ENCODE peak calls at places on chromosomes 13 and 19, in seven cellular contexts. Y is type B pancreatic cell, B is breast epithelium, N is fibroblast of the aortic adventitia, R is suprapubic skin, G is BE2C, O is HFF-Myc. Q is an unnamed sample.
A peak's percentile ranks its signal among the peaks of the same experiment; 100 is the strongest.

GRCh38 chr13:100330662-100331061 is 241.8 kb downstream of the PCCA start:
- DNase-seq in O (no peak), G (no peak), N (peak; percentile 25), R (no peak), Y (no peak), B (no peak), Q (no peak)

GRCh38 chr13:32316030-32316344 is 679 bp downstream of the BRCA2 start:
- DNase-seq in B (no peak), N (no peak), Y (no peak), G (no peak), O (no peak), R (no peak), Q (no peak)

GRCh38 chr13:92461402-92461801 is 765.2 kb upstream of the GPC6 start:
- DNase-seq in Y (no peak), N (no peak), B (no peak), R (no peak), O (no peak), G (no peak), Q (no peak)

GRCh38 chr13:91313103-91313502 is 34.4 kb upstream of the MIR17HG start:
- DNase-seq in O (no peak), R (no peak), B (no peak), Y (no peak), G (no peak), N (peak; percentile 24), Q (no peak)

GRCh38 chr19:45424191-45425058 is 708 bp upstream of the ERCC1 start:
- DNase-seq in R (no peak), G (peak; percentile 82), Y (no peak), N (peak; percentile 89), B (no peak), O (peak; percentile 93), Q (no peak)

GRCh38 chr19:16368385-16369305 is 44.0 kb downstream of the KLF2 start:
- DNase-seq in R (no peak), N (no peak), G (no peak), B (no peak), O (no peak), Y (no peak), Q (no peak)

GRCh38 chr19:17376935-17377600 is at the start of gene PLVAP:
- DNase-seq in N (no peak), O (no peak), R (no peak), Y (no peak), B (no peak), G (no peak), Q (no peak)

GRCh38 chr19:2421581-2422306 is 5.6 kb downstream of the TIMM13 start:
- DNase-seq in G (peak; percentile 28), R (no peak), B (no peak), O (no peak), Y (no peak), N (no peak), Q (no peak)

GRCh38 chr13:112728375-112729126 is 38.7 kb downstream of the ATP11A start:
- DNase-seq in Y (no peak), B (no peak), N (no peak), G (no peak), O (no peak), R (no peak), Q (no peak)

GRCh38 chr13:77016241-77016812 is 10.6 kb downstream of the FBXL3 start:
- DNase-seq in B (no peak), N (no peak), G (no peak), Y (no peak), R (no peak), O (no peak), Q (no peak)

GRCh38 chr13:33280550-33280905 is 5.0 kb downstream of the STARD13 start:
- DNase-seq in R (no peak), B (no peak), N (no peak), G (no peak), O (no peak), Y (no peak), Q (no peak)

GRCh38 chr13:110593430-110594130 is 21.8 kb upstream of the NAXD start:
- DNase-seq in B (no peak), R (no peak), G (peak; percentile 36), O (peak; percentile 31), Y (no peak), N (peak; percentile 67), Q (no peak)

GRCh38 chr13:42985312-42986175 is 6.5 kb downstream of the EPSTI1 start:
- DNase-seq in G (peak; percentile 16), N (peak; percentile 83), O (no peak), R (no peak), Y (no peak), B (no peak), Q (no peak)

GRCh38 chr13:48567521-48568331 is 34.8 kb upstream of the RCBTB2 start:
- DNase-seq in O (no peak), G (no peak), N (peak; percentile 65), B (no peak), R (no peak), Y (no peak), Q (no peak)

GRCh38 chr19:56942749-56943148 is 102.2 kb upstream of the PEG3 start:
- DNase-seq in O (no peak), B (peak; percentile 65), Y (peak; percentile 83), R (peak; percentile 85), N (no peak), G (peak; percentile 30), Q (no peak)

GRCh38 chr13:102555914-102556553 is 40.8 kb upstream of the TPP2 start:
- DNase-seq in R (no peak), Y (no peak), G (peak; percentile 37), O (peak; percentile 9), N (peak; percentile 34), B (no peak), Q (peak; percentile 20)

GRCh38 chr13:59687028-59687427 is 476.7 kb downstream of the DIAPH3 start:
- DNase-seq in O (no peak), R (no peak), B (no peak), Y (no peak), N (no peak), G (peak; percentile 19), Q (no peak)

GRCh38 chr13:31199849-31200635 is at the start of gene B3GLCT:
- DNase-seq in N (peak; percentile 68), Y (peak; percentile 92), B (peak; percentile 77), O (no peak), G (peak; percentile 86), R (no peak), Q (no peak)

GRCh38 chr19:47418595-47419036 is 711 bp downstream of the MEIS3 start:
- DNase-seq in B (no peak), G (no peak), N (no peak), Y (no peak), R (no peak), O (no peak), Q (no peak)

GRCh38 chr13:77031869-77032268 is 4.9 kb upstream of the FBXL3 start:
- DNase-seq in B (no peak), Y (no peak), N (no peak), O (no peak), R (no peak), G (no peak), Q (no peak)

GRCh38 chr19:32817252-32817912 is 52.2 kb downstream of the SLC7A9 start:
- DNase-seq in O (no peak), N (no peak), G (no peak), B (no peak), Y (no peak), R (peak; percentile 28), Q (no peak)

GRCh38 chr19:10000171-10000826 is 10.0 kb downstream of the COL5A3 start:
- DNase-seq in N (peak; percentile 73), G (peak; percentile 80), R (no peak), B (no peak), Y (no peak), O (no peak), Q (peak; percentile 36)

DNA sequence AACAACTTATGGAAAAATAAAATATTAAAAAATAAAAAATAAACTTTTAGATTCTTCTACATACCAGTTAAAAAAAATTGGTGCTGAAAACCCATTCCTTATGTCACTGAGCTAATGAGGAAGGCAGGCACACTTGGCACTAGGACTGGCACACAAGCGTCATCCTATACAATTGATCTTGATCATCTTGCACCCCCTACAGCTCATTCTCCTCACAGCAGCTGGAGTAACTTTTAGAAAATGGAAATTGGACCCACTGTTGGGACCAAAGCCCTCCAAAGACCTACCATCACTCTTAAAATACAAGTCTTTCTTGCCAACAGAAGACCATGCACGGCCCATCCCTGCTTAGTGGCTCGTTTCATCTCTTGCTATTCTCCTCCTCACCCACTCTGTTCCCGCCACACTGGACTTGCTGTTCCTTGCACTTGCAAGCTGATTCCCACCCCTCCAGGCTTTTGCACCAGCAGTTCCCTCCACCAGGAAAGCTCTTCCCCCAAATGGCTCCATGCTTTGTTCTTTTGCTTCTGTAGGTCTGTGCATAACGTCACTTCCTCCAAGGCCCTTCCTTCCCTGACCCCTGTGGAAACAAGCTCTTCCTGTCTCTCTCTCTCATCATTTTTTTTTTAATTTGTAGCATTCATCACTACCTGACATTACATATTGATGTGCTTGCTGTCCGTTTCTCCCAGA is 11.6 kb downstream of the CTU1 start:
- DNase-seq in R (no peak), O (no peak), N (no peak), Y (no peak), G (no peak), B (no peak), Q (no peak)
- TF ChIP-seq CTCF in R (peak; percentile 26), O (no peak), N (peak; percentile 25), Y (peak; percentile 43), G (peak; percentile 43), B (no peak), Q (peak; percentile 6)

DNA sequence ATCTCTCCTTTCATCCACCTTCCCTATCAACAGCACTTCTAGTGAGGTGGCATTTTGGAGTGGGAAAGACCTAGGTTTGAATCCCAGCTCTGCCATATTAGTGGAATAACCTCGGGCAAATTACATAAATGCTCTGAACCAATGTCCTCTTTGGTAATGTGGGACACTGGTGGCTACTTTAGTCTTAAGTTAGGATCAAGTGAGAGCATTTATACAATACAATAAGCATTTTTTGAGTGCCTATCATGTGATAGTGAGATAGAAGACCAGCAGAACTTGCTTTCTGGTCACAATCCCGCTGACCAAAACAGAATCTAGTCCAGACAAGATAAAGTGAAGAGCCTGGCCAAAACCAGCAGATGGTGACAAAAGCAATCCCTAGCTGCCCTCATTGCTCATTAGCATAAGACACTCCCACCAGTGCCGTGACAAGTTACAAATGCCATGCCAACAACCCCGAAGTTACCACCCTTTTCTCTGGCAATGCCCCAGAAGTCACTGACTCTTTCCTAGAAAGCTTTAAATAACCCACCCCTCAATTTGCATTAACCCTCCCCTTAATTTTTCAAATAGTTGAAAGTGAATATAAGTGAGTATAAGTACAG is 28.8 kb upstream of the KPNA3 start:
- DNase-seq in N (no peak), O (no peak), Y (no peak), G (peak; percentile 36), B (no peak), R (no peak), Q (no peak)
- TF ChIP-seq CTCF in N (peak; percentile 9), O (no peak), Y (no peak), G (peak; percentile 54), B (no peak), R (no peak), Q (no peak)

GRCh38 chr13:67369895-67370660 is 139.9 kb upstream of the PCDH9 start:
- DNase-seq in B (no peak), N (peak; percentile 75), Y (no peak), O (no peak), R (no peak), G (no peak), Q (no peak)

GRCh38 chr13:67367385-67367784 is 137.2 kb upstream of the PCDH9 start:
- DNase-seq in O (no peak), G (no peak), N (peak; percentile 6), R (no peak), B (no peak), Y (no peak), Q (no peak)

GRCh38 chr13:67366533-67366932 is 136.4 kb upstream of the PCDH9 start:
- DNase-seq in R (no peak), B (no peak), G (no peak), N (peak; percentile 53), Y (no peak), O (no peak), Q (no peak)
- TF ChIP-seq CTCF in R (no peak), B (no peak), G (peak; percentile 48), N (peak; percentile 43), Y (peak; percentile 36), O (no peak), Q (no peak)

GRCh38 chr13:50594276-50594970 is 249.1 kb downstream of the DLEU7 start:
- DNase-seq in R (no peak), G (peak; percentile 15), Y (no peak), O (no peak), B (no peak), N (no peak), Q (no peak)
- TF ChIP-seq CTCF in R (no peak), G (no peak), Y (no peak), O (no peak), B (no peak), N (no peak), Q (no peak)